ENCODE peak calls at places on chromosomes 5 and 9, in eight cellular contexts. One of them, this sample, is unnamed.

GRCh38 chr5:177425196-177425800 is 1.2 kb upstream of the GRK6 start:
- DNase-seq in upper lobe of right lung: no peak
- DNase-seq in GM06990: no peak
- DNase-seq in CD8-positive, alpha-beta T cell: no peak
- DNase-seq in AG04450: no peak
- DNase-seq in kidney epithelial cell: no peak
- DNase-seq in SK-N-SH: no peak
- DNase-seq in body of pancreas: no peak
- DNase-seq in this sample: no peak

GRCh38 chr9:136629879-136630661 is 32.6 kb upstream of the EGFL7 start:
- DNase-seq in SK-N-SH: peak
- DNase-seq in kidney epithelial cell: no peak
- DNase-seq in upper lobe of right lung: peak
- DNase-seq in GM06990: peak
- DNase-seq in CD8-positive, alpha-beta T cell: peak
- DNase-seq in AG04450: no peak
- DNase-seq in body of pancreas: peak
- DNase-seq in this sample: no peak

GRCh38 chr9:14433841-14434511 is 120.0 kb upstream of the NFIB start:
- DNase-seq in SK-N-SH: no peak
- DNase-seq in CD8-positive, alpha-beta T cell: no peak
- DNase-seq in AG04450: peak
- DNase-seq in kidney epithelial cell: no peak
- DNase-seq in GM06990: peak
- DNase-seq in body of pancreas: peak
- DNase-seq in upper lobe of right lung: no peak
- DNase-seq in this sample: no peak

GRCh38 chr9:121826711-121827110 is 175.3 kb downstream of the DAB2IP start:
- DNase-seq in GM06990: no peak
- DNase-seq in body of pancreas: no peak
- DNase-seq in SK-N-SH: no peak
- DNase-seq in upper lobe of right lung: peak
- DNase-seq in CD8-positive, alpha-beta T cell: no peak
- DNase-seq in AG04450: no peak
- DNase-seq in kidney epithelial cell: no peak
- DNase-seq in this sample: no peak

GRCh38 chr9:111179577-111179976 is 141.3 kb upstream of the LPAR1 start:
- DNase-seq in kidney epithelial cell: no peak
- DNase-seq in AG04450: no peak
- DNase-seq in CD8-positive, alpha-beta T cell: no peak
- DNase-seq in GM06990: no peak
- DNase-seq in body of pancreas: peak
- DNase-seq in upper lobe of right lung: no peak
- DNase-seq in SK-N-SH: no peak
- DNase-seq in this sample: no peak

GRCh38 chr9:76472925-76473324 is 13.9 kb downstream of the GCNT1 start:
- DNase-seq in AG04450: no peak
- DNase-seq in SK-N-SH: no peak
- DNase-seq in GM06990: no peak
- DNase-seq in kidney epithelial cell: no peak
- DNase-seq in CD8-positive, alpha-beta T cell: no peak
- DNase-seq in body of pancreas: no peak
- DNase-seq in upper lobe of right lung: no peak
- DNase-seq in this sample: no peak

GRCh38 chr9:96232539-96233241 is 69.3 kb downstream of the HSD17B3 start:
- DNase-seq in kidney epithelial cell: no peak
- DNase-seq in CD8-positive, alpha-beta T cell: peak
- DNase-seq in AG04450: peak
- DNase-seq in GM06990: no peak
- DNase-seq in SK-N-SH: peak
- DNase-seq in upper lobe of right lung: no peak
- DNase-seq in body of pancreas: peak
- DNase-seq in this sample: no peak

GRCh38 chr5:108919591-108920326 is 172.1 kb downstream of the FER start:
- DNase-seq in GM06990: no peak
- DNase-seq in body of pancreas: no peak
- DNase-seq in upper lobe of right lung: no peak
- DNase-seq in SK-N-SH: no peak
- DNase-seq in CD8-positive, alpha-beta T cell: no peak
- DNase-seq in AG04450: no peak
- DNase-seq in kidney epithelial cell: no peak
- DNase-seq in this sample: no peak

GRCh38 chr5:102324714-102325113 is 28.6 kb upstream of the SLCO4C1 start:
- DNase-seq in kidney epithelial cell: no peak
- DNase-seq in SK-N-SH: peak
- DNase-seq in body of pancreas: no peak
- DNase-seq in GM06990: no peak
- DNase-seq in upper lobe of right lung: no peak
- DNase-seq in AG04450: no peak
- DNase-seq in CD8-positive, alpha-beta T cell: no peak
- DNase-seq in this sample: no peak

GRCh38 chr5:90338712-90339372 is 70.7 kb downstream of the CETN3 start:
- DNase-seq in upper lobe of right lung: no peak
- DNase-seq in body of pancreas: no peak
- DNase-seq in AG04450: no peak
- DNase-seq in GM06990: peak
- DNase-seq in SK-N-SH: no peak
- DNase-seq in kidney epithelial cell: no peak
- DNase-seq in CD8-positive, alpha-beta T cell: no peak
- DNase-seq in this sample: no peak

GRCh38 chr9:34600908-34601307 is 11.0 kb downstream of the RPP25L start:
- DNase-seq in GM06990: no peak
- DNase-seq in CD8-positive, alpha-beta T cell: no peak
- DNase-seq in SK-N-SH: no peak
- DNase-seq in kidney epithelial cell: no peak
- DNase-seq in upper lobe of right lung: no peak
- DNase-seq in AG04450: no peak
- DNase-seq in body of pancreas: no peak
- DNase-seq in this sample: no peak

GRCh38 chr5:108763222-108763864 is 15.6 kb downstream of the FER start:
- DNase-seq in CD8-positive, alpha-beta T cell: no peak
- DNase-seq in SK-N-SH: no peak
- DNase-seq in GM06990: no peak
- DNase-seq in kidney epithelial cell: no peak
- DNase-seq in upper lobe of right lung: no peak
- DNase-seq in AG04450: no peak
- DNase-seq in body of pancreas: no peak
- DNase-seq in this sample: no peak

GRCh38 chr5:85293139-85293785 is 908.6 kb upstream of the EDIL3 start:
- DNase-seq in kidney epithelial cell: no peak
- DNase-seq in CD8-positive, alpha-beta T cell: no peak
- DNase-seq in body of pancreas: peak
- DNase-seq in upper lobe of right lung: no peak
- DNase-seq in SK-N-SH: no peak
- DNase-seq in GM06990: no peak
- DNase-seq in AG04450: no peak
- DNase-seq in this sample: no peak

GRCh38 chr5:138352722-138353549 is 451 bp downstream of the KDM3B start:
- DNase-seq in AG04450: no peak
- DNase-seq in upper lobe of right lung: peak
- DNase-seq in GM06990: peak
- DNase-seq in kidney epithelial cell: no peak
- DNase-seq in CD8-positive, alpha-beta T cell: peak
- DNase-seq in body of pancreas: peak
- DNase-seq in SK-N-SH: peak
- DNase-seq in this sample: no peak
- TF ChIP-seq CTCF in AG04450: no peak
- TF ChIP-seq CTCF in upper lobe of right lung: peak
- TF ChIP-seq CTCF in GM06990: peak
- TF ChIP-seq CTCF in kidney epithelial cell: peak
- TF ChIP-seq CTCF in CD8-positive, alpha-beta T cell: no peak
- TF ChIP-seq CTCF in body of pancreas: peak
- TF ChIP-seq CTCF in SK-N-SH: peak
- TF ChIP-seq CTCF in this sample: peak

DNA sequence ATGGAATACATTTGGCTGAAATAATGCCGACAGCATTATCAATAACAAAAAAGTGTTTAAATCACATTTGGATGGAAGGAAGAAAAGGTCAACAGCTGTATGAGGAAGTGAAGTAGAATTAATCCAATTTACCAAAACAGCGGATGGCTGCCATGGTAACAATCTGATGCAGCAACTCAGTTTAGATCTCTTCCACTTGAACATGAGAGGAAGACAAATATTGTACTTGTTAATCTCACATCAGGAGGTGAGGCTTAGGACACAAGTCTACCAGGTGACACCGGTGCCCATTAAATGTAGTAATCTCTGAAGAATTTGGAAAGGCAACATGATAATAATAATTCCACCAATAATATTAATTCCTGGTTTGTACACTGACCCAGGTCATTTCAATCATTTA is 2.4 kb downstream of the RASEF start:
- DNase-seq in CD8-positive, alpha-beta T cell: no peak
- DNase-seq in kidney epithelial cell: no peak
- DNase-seq in upper lobe of right lung: no peak
- DNase-seq in AG04450: no peak
- DNase-seq in GM06990: no peak
- DNase-seq in SK-N-SH: peak
- DNase-seq in body of pancreas: peak
- DNase-seq in this sample: no peak
- H3K4me3 ChIP-seq in CD8-positive, alpha-beta T cell: no peak
- H3K4me3 ChIP-seq in kidney epithelial cell: no peak
- H3K4me3 ChIP-seq in upper lobe of right lung: peak
- H3K4me3 ChIP-seq in AG04450: no peak
- H3K4me3 ChIP-seq in GM06990: no peak
- H3K4me3 ChIP-seq in SK-N-SH: no peak
- H3K4me3 ChIP-seq in body of pancreas: no peak
- H3K4me3 ChIP-seq in this sample: no peak

GRCh38 chr5:93894471-93895354 is 153.3 kb upstream of the POU5F2 start:
- DNase-seq in CD8-positive, alpha-beta T cell: no peak
- DNase-seq in body of pancreas: no peak
- DNase-seq in SK-N-SH: peak
- DNase-seq in AG04450: no peak
- DNase-seq in GM06990: no peak
- DNase-seq in kidney epithelial cell: no peak
- DNase-seq in upper lobe of right lung: no peak
- DNase-seq in this sample: no peak
- TF ChIP-seq CTCF in CD8-positive, alpha-beta T cell: no peak
- TF ChIP-seq CTCF in body of pancreas: peak
- TF ChIP-seq CTCF in SK-N-SH: peak
- TF ChIP-seq CTCF in AG04450: peak
- TF ChIP-seq CTCF in GM06990: peak
- TF ChIP-seq CTCF in kidney epithelial cell: peak
- TF ChIP-seq CTCF in upper lobe of right lung: peak
- TF ChIP-seq CTCF in this sample: peak

GRCh38 chr5:88666761-88667186 is 216.2 kb downstream of the MEF2C start:
- DNase-seq in body of pancreas: no peak
- DNase-seq in SK-N-SH: no peak
- DNase-seq in GM06990: no peak
- DNase-seq in kidney epithelial cell: no peak
- DNase-seq in CD8-positive, alpha-beta T cell: no peak
- DNase-seq in upper lobe of right lung: no peak
- DNase-seq in AG04450: no peak
- DNase-seq in this sample: no peak

GRCh38 chr5:88671808-88672499 is 211.0 kb downstream of the MEF2C start:
- DNase-seq in SK-N-SH: no peak
- DNase-seq in kidney epithelial cell: no peak
- DNase-seq in AG04450: no peak
- DNase-seq in CD8-positive, alpha-beta T cell: no peak
- DNase-seq in GM06990: no peak
- DNase-seq in body of pancreas: no peak
- DNase-seq in upper lobe of right lung: no peak
- DNase-seq in this sample: no peak

GRCh38 chr5:88671408-88671807 is 211.6 kb downstream of the MEF2C start:
- DNase-seq in upper lobe of right lung: no peak
- DNase-seq in SK-N-SH: no peak
- DNase-seq in kidney epithelial cell: no peak
- DNase-seq in AG04450: no peak
- DNase-seq in CD8-positive, alpha-beta T cell: no peak
- DNase-seq in body of pancreas: no peak
- DNase-seq in GM06990: no peak
- DNase-seq in this sample: no peak

GRCh38 chr5:88667187-88668141 is 215.5 kb downstream of the MEF2C start:
- DNase-seq in AG04450: no peak
- DNase-seq in upper lobe of right lung: no peak
- DNase-seq in kidney epithelial cell: no peak
- DNase-seq in CD8-positive, alpha-beta T cell: no peak
- DNase-seq in SK-N-SH: no peak
- DNase-seq in GM06990: no peak
- DNase-seq in body of pancreas: no peak
- DNase-seq in this sample: no peak

DNA sequence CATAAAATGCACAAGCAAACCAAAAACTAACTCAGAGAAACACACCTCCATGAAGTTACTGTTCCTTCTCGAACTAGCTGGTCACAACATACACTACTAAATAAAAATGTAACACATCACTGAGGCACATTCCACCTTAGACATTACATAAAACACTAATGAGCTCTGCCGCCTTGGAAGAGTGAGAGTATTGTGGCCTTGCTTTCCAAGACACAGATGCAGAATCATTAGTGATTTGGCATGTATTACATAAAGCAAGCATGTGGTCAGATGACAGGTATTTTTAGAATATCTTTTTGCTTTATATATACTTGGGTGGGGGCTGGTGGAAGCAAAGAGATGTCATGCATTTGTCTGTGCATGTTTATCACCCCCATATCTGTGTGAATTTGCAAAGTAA is 213.7 kb downstream of the MEF2C start:
- DNase-seq in upper lobe of right lung: no peak
- DNase-seq in CD8-positive, alpha-beta T cell: no peak
- DNase-seq in AG04450: no peak
- DNase-seq in kidney epithelial cell: no peak
- DNase-seq in SK-N-SH: no peak
- DNase-seq in body of pancreas: no peak
- DNase-seq in GM06990: no peak
- DNase-seq in this sample: no peak
- H3K4me3 ChIP-seq in upper lobe of right lung: no peak
- H3K4me3 ChIP-seq in CD8-positive, alpha-beta T cell: no peak
- H3K4me3 ChIP-seq in AG04450: no peak
- H3K4me3 ChIP-seq in kidney epithelial cell: no peak
- H3K4me3 ChIP-seq in SK-N-SH: no peak
- H3K4me3 ChIP-seq in body of pancreas: no peak
- H3K4me3 ChIP-seq in GM06990: no peak
- H3K4me3 ChIP-seq in this sample: no peak

DNA sequence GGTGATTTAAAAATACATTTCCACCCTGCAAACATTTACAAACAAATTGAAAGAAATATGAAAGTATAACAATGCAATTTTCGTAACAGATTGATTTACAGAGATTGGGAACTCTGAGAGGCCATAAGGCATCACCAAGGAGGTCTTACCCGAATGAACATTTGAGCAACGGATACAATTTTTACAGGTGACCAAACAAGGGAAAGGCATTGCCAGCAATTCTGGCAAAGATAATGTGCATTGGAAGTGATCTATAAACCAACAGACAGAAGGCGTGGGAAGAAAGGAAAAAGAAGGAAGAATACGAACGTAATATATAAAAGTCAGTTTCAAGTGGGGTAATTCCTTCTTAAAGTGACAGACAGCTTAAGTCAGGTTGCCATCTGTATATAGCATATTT is 295.9 kb downstream of the CDH12 start:
- DNase-seq in CD8-positive, alpha-beta T cell: no peak
- DNase-seq in body of pancreas: no peak
- DNase-seq in upper lobe of right lung: no peak
- DNase-seq in SK-N-SH: no peak
- DNase-seq in GM06990: no peak
- DNase-seq in AG04450: no peak
- DNase-seq in kidney epithelial cell: no peak
- DNase-seq in this sample: no peak
- TF ChIP-seq CTCF in CD8-positive, alpha-beta T cell: no peak
- TF ChIP-seq CTCF in body of pancreas: no peak
- TF ChIP-seq CTCF in upper lobe of right lung: no peak
- TF ChIP-seq CTCF in SK-N-SH: no peak
- TF ChIP-seq CTCF in GM06990: no peak
- TF ChIP-seq CTCF in AG04450: no peak
- TF ChIP-seq CTCF in kidney epithelial cell: no peak
- TF ChIP-seq CTCF in this sample: no peak

This sample was measured in AG04449.